ENCODE peak calls at places on chromosomes 12 and 14, in five cellular contexts. C, K, P, O and B are unnamed samples.

GRCh38 chr12:57793920-57794319 is 11.3 kb downstream of the TSFM start:
- DNase-seq in C (peak; percentile 84), K (no peak), P (peak; percentile 81), O (peak; percentile 45), B (peak; percentile 54)

GRCh38 chr14:43165651-43166050 is 1341.4 kb downstream of the FSCB start:
- DNase-seq in C (no peak), K (no peak), P (peak; percentile 68), O (no peak), B (no peak)

GRCh38 chr14:67557118-67557517 is 24.0 kb downstream of the PLEKHH1 start:
- DNase-seq in C (peak; percentile 72), K (no peak), P (no peak), O (peak; percentile 95), B (peak; percentile 88)

GRCh38 chr12:14710632-14711324 is 14.4 kb upstream of the GUCY2C start:
- DNase-seq in C (no peak), K (no peak), P (no peak), O (no peak), B (no peak)

GRCh38 chr14:44970907-44971306 is 8.9 kb downstream of the TOGARAM1 start:
- DNase-seq in C (no peak), K (no peak), P (no peak), O (no peak), B (no peak)

GRCh38 chr12:46679754-46680153 is 146.0 kb downstream of the SLC38A4 start:
- DNase-seq in C (no peak), K (no peak), P (no peak), O (no peak), B (no peak)

GRCh38 chr14:31395572-31396205 is 24.7 kb downstream of the HEATR5A start:
- DNase-seq in C (no peak), K (no peak), P (no peak), O (no peak), B (no peak)

GRCh38 chr14:53501361-53502320 is 348.5 kb upstream of the DDHD1 start:
- DNase-seq in C (peak; percentile 62), K (no peak), P (peak; percentile 20), O (peak; percentile 37), B (no peak)

GRCh38 chr12:87227157-87227556 is 802.0 kb downstream of the C12orf50 start:
- DNase-seq in C (peak; percentile 18), K (no peak), P (peak; percentile 36), O (no peak), B (no peak)

GRCh38 chr12:43407816-43408645 is 144.0 kb downstream of the ADAMTS20 start:
- DNase-seq in C (no peak), K (no peak), P (no peak), O (no peak), B (no peak)

GRCh38 chr14:27528328-27528727 is 930.5 kb upstream of the NOVA1 start:
- DNase-seq in C (no peak), K (no peak), P (peak; percentile 71), O (peak; percentile 60), B (peak; percentile 53)

GRCh38 chr12:4562034-4562657 is at the start of gene DYRK4:
- DNase-seq in C (peak; percentile 69), K (peak; percentile 41), P (peak; percentile 71), O (no peak), B (peak; percentile 72)

GRCh38 chr12:115149685-115150378 is 465.9 kb upstream of the TBX3 start:
- DNase-seq in C (peak; percentile 90), K (no peak), P (peak; percentile 82), O (no peak), B (peak; percentile 56)

GRCh38 chr12:88833641-88834116 is 253.4 kb upstream of the KITLG start:
- DNase-seq in C (no peak), K (no peak), P (no peak), O (no peak), B (no peak)

GRCh38 chr14:77037886-77038511 is 9.5 kb upstream of the IRF2BPL start:
- DNase-seq in C (peak; percentile 65), K (peak; percentile 74), P (no peak), O (peak; percentile 67), B (peak; percentile 42)

GRCh38 chr12:32535260-32535999 is 136.1 kb downstream of the FGD4 start:
- DNase-seq in C (peak; percentile 80), K (no peak), P (peak; percentile 69), O (peak; percentile 20), B (peak; percentile 62)

GRCh38 chr12:110176745-110177144 is 52.6 kb downstream of the IFT81 start:
- DNase-seq in C (peak; percentile 17), K (no peak), P (peak; percentile 50), O (no peak), B (no peak)

GRCh38 chr12:52836491-52837175 is 2.5 kb upstream of the KRT79 start:
- DNase-seq in C (no peak), K (no peak), P (no peak), O (no peak), B (no peak)

GRCh38 chr12:58302487-58303011 is 361.2 kb downstream of the ATP23 start:
- DNase-seq in C (no peak), K (no peak), P (no peak), O (no peak), B (peak; percentile 23)

GRCh38 chr12:32120419-32120818 is 13.8 kb downstream of the BICD1 start:
- DNase-seq in C (no peak), K (no peak), P (no peak), O (no peak), B (peak; percentile 31)